ENCODE peak calls at places on chromosomes 11 and 22, in five cellular contexts. N, V, P, C and U are unnamed samples.

GRCh38 chr22:30607939-30608338 is 965 bp downstream of the TCN2 start:
- DNase-seq in V (no peak), N (no peak), C (no peak), P (no peak), U (no peak)

GRCh38 chr11:12150831-12151382 is 40.5 kb downstream of the MICAL2 start:
- DNase-seq in C (no peak), N (no peak), V (peak; percentile 83), P (no peak), U (no peak)

GRCh38 chr11:65384301-65384889 is 1.9 kb upstream of the SLC25A45 start:
- DNase-seq in C (peak; percentile 59), N (no peak), P (no peak), V (peak; percentile 30), U (no peak)

GRCh38 chr11:78061088-78061920 is 2.4 kb upstream of the THRSP start:
- DNase-seq in V (no peak), N (no peak), P (no peak), C (no peak), U (no peak)

GRCh38 chr22:42317691-42318547 is 47.5 kb upstream of the TCF20 start:
- DNase-seq in P (no peak), C (no peak), N (no peak), V (no peak), U (peak; percentile 87)

GRCh38 chr11:3853935-3854659 is 1.4 kb upstream of the STIM1 start:
- DNase-seq in V (no peak), C (no peak), P (peak; percentile 45), N (peak; percentile 83), U (peak; percentile 60)

GRCh38 chr11:72240461-72241289 is 3.3 kb downstream of the PHOX2A start:
- DNase-seq in P (no peak), C (no peak), N (no peak), V (peak; percentile 17), U (no peak)

GRCh38 chr22:39405346-39406085 is 5.9 kb downstream of the TAB1 start:
- DNase-seq in V (peak; percentile 85), C (peak; percentile 35), N (no peak), P (no peak), U (no peak)

GRCh38 chr11:43576834-43577521 is 103.6 kb upstream of the HSD17B12 start:
- DNase-seq in P (no peak), N (no peak), V (peak; percentile 46), C (peak; percentile 40), U (peak; percentile 57)

GRCh38 chr11:69726481-69726880 is 22.7 kb upstream of the FGF19 start:
- DNase-seq in C (no peak), N (no peak), V (no peak), P (no peak), U (no peak)

GRCh38 chr11:69657911-69658605 is 17.1 kb downstream of the LTO1 start:
- DNase-seq in P (no peak), V (peak; percentile 61), C (peak; percentile 39), N (no peak), U (no peak)

GRCh38 chr22:29816539-29816938 is 21.5 kb downstream of the ASCC2 start:
- DNase-seq in P (no peak), C (no peak), N (no peak), V (no peak), U (no peak)

GRCh38 chr11:128195057-128195751 is 392.2 kb downstream of the ETS1 start:
- DNase-seq in C (peak; percentile 98), V (no peak), P (peak; percentile 28), N (no peak), U (no peak)

GRCh38 chr11:10584071-10584501 is 15.6 kb upstream of the LYVE1 start:
- DNase-seq in C (peak; percentile 95), N (no peak), V (peak; percentile 87), P (no peak), U (no peak)

GRCh38 chr22:39487826-39488520 is 14.1 kb upstream of the MIEF1 start:
- DNase-seq in V (no peak), P (no peak), N (no peak), C (no peak), U (no peak)

GRCh38 chr11:94655291-94655690 is 88.1 kb downstream of the PIWIL4 start:
- DNase-seq in N (no peak), C (no peak), P (no peak), V (no peak), U (no peak)

GRCh38 chr11:45937916-45938315 is 15.5 kb downstream of the LARGE2 start:
- DNase-seq in V (no peak), C (no peak), P (no peak), N (no peak), U (no peak)

GRCh38 chr11:7793233-7793632 is 3.5 kb downstream of the OR5P2 start:
- DNase-seq in V (no peak), P (no peak), C (no peak), N (no peak), U (no peak)

GRCh38 chr22:30610299-30610698 is 3.3 kb downstream of the TCN2 start:
- DNase-seq in C (no peak), V (no peak), N (no peak), P (peak; percentile 58), U (no peak)

GRCh38 chr11:2296913-2297622 is 4.7 kb downstream of the C11orf21 start:
- DNase-seq in C (no peak), N (no peak), P (no peak), V (no peak), U (no peak)

GRCh38 chr11:2488004-2488403 is 43.2 kb downstream of the KCNQ1 start:
- DNase-seq in P (no peak), V (no peak), N (no peak), C (no peak), U (no peak)

GRCh38 chr22:44357296-44357961 is 44.7 kb upstream of the SHISAL1 start:
- DNase-seq in P (no peak), V (no peak), N (peak; percentile 72), C (no peak), U (no peak)

GRCh38 chr11:102705626-102706025 is at the start of gene MMP27:
- DNase-seq in N (no peak), V (no peak), P (no peak), C (no peak), U (no peak)

GRCh38 chr11:130383363-130384168 is 44.8 kb downstream of the ADAMTS8 start:
- DNase-seq in V (peak; percentile 100), C (no peak), P (no peak), N (no peak), U (no peak)

GRCh38 chr22:49014227-49015201 is 813.2 kb downstream of the BRD1 start:
- DNase-seq in P (peak; percentile 19), C (no peak), V (no peak), N (peak; percentile 68), U (peak; percentile 11)

GRCh38 chr11:82994615-82995014 is 77.1 kb downstream of the RAB30 start:
- DNase-seq in C (no peak), P (no peak), N (no peak), V (no peak), U (no peak)

GRCh38 chr11:34792814-34793241 is 123.4 kb downstream of the APIP start:
- DNase-seq in C (peak; percentile 89), N (peak; percentile 83), V (no peak), P (peak; percentile 57), U (no peak)

GRCh38 chr11:104964247-104964646 is 4.1 kb downstream of the CASP4 start:
- DNase-seq in P (no peak), N (no peak), V (no peak), C (no peak), U (no peak)

GRCh38 chr11:104965735-104966134 is 2.6 kb downstream of the CASP4 start:
- DNase-seq in N (no peak), C (no peak), V (no peak), P (no peak), U (no peak)

GRCh38 chr11:104967493-104968364 is 645 bp downstream of the CASP4 start:
- DNase-seq in P (no peak), N (no peak), V (no peak), C (peak; percentile 75), U (no peak)

GRCh38 chr11:104968365-104968855 is at the start of gene CASP4:
- DNase-seq in C (peak; percentile 93), N (no peak), V (peak; percentile 77), P (no peak), U (peak; percentile 53)

GRCh38 chr11:104962852-104963251 is 5.5 kb downstream of the CASP4 start:
- DNase-seq in N (no peak), C (no peak), V (no peak), P (no peak), U (no peak)
- H3K9me3 ChIP-seq in N (no peaks in the 10 kb centered on the region), C (no peaks in the 10 kb centered on the region), V (no peaks in the 10 kb centered on the region), P (no peaks in the 10 kb centered on the region), U (no peaks in the 10 kb centered on the region)

GRCh38 chr11:110507328-110507727 is 77.6 kb downstream of the FDX1 start:
- DNase-seq in C (no peak), P (no peak), N (no peak), V (no peak), U (no peak)
- H3K27ac ChIP-seq in C (no peak overlapping the region), P (no peak overlapping the region), N (no peak overlapping the region), V (no peak overlapping the region), U (no peak overlapping the region)

GRCh38 chr11:106309070-106309684 is 231.7 kb downstream of the AASDHPPT start:
- DNase-seq in C (no peak), N (no peak), P (no peak), V (peak; percentile 20), U (no peak)

GRCh38 chr11:106302416-106302815 is 225.0 kb downstream of the AASDHPPT start:
- DNase-seq in V (no peak), N (no peak), C (no peak), P (no peak), U (no peak)

GRCh38 chr11:106304274-106304673 is 226.8 kb downstream of the AASDHPPT start:
- DNase-seq in P (no peak), V (peak; percentile 86), N (no peak), C (no peak), U (no peak)

GRCh38 chr11:106305458-106305857 is 228.0 kb downstream of the AASDHPPT start:
- DNase-seq in P (no peak), V (no peak), N (no peak), C (no peak), U (no peak)

DNA sequence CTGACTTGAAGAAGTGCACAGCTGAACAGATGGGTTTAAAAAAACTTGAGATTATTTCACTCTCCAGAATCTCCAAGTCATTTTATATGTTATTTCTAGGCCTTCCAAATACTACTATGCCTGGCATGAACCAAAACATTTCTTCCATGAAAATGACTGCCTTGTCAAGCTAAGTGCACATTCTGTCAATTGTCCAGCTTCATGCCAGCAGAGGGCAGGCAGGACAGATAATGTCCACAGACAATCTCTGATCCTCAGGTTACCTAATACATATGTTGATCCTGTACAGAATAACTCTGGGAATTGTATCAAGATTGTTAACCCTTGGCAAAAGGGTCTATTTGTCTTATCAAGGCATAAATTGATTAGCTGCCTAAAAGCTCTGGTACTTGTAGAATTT is 229.5 kb downstream of the AASDHPPT start:
- DNase-seq in V (no peak), C (no peak), N (no peak), P (no peak), U (no peak)
- TF ChIP-seq CTCF in V (no peak), C (no peak), N (no peak), P (no peak), U (no peak)

GRCh38 chr11:75869661-75870455 is 54.8 kb downstream of the UVRAG start:
- DNase-seq in P (no peak), C (peak; percentile 14), N (no peak), V (no peak), U (no peak)

GRCh38 chr11:75873417-75874148 is 58.6 kb downstream of the UVRAG start:
- DNase-seq in V (no peak), C (peak; percentile 19), N (no peak), P (no peak), U (no peak)

GRCh38 chr11:75868990-75869389 is 54.0 kb downstream of the UVRAG start:
- DNase-seq in V (no peak), P (no peak), C (peak; percentile 38), N (no peak), U (no peak)

GRCh38 chr11:75874942-75875341 is 59.9 kb downstream of the UVRAG start:
- DNase-seq in C (no peak), V (no peak), P (no peak), N (no peak), U (no peak)

GRCh38 chr11:75872887-75873416 is 57.9 kb downstream of the UVRAG start:
- DNase-seq in C (no peak), V (no peak), N (no peak), P (no peak), U (no peak)
- H3K9me3 ChIP-seq in C (no peaks in the 10 kb centered on the region), V (no peaks in the 10 kb centered on the region), N (no peaks in the 10 kb centered on the region), P (no peaks in the 10 kb centered on the region), U (no peaks in the 10 kb centered on the region)